ENCODE peak calls at places on chromosomes 3 and 15, in five cellular contexts. A is neural crest cell, Q is stromal cell of bone marrow, R is WERI-Rb-1, K is NCI-H1105 treated with DMSO at 0.1 percent for 48 hours. F is an unnamed sample.

GRCh38 chr3:66413151-66413751 is 87.6 kb downstream of the LRIG1 start:
- DNase-seq in A (no peak), Q (peak), R (no peak), K (no peak), F (no peak)

GRCh38 chr15:27222479-27222878 is 251.5 kb downstream of the GABRG3 start:
- DNase-seq in A (no peak), Q (peak), R (no peak), K (no peak), F (no peak)

GRCh38 chr3:178076718-178077117 is 459.5 kb upstream of the KCNMB2 start:
- DNase-seq in A (no peak), Q (no peak), R (no peak), K (no peak), F (no peak)

GRCh38 chr15:39399600-39399999 is 181.3 kb upstream of the THBS1 start:
- DNase-seq in A (no peak), Q (no peak), R (no peak), K (no peak), F (no peak)

GRCh38 chr3:15887261-15887660 is 89.5 kb upstream of the ANKRD28 start:
- DNase-seq in A (no peak), Q (no peak), R (no peak), K (no peak), F (no peak)

GRCh38 chr15:45903283-45903682 is 268.5 kb downstream of the SQOR start:
- DNase-seq in A (no peak), Q (no peak), R (no peak), K (no peak), F (no peak)

GRCh38 chr3:121648219-121648958 is 12.3 kb downstream of the HCLS1 start:
- DNase-seq in A (no peak), Q (no peak), R (no peak), K (peak), F (no peak)

GRCh38 chr3:143974181-143974876 is 2.7 kb downstream of the DIPK2A start:
- DNase-seq in A (no peak), Q (no peak), R (no peak), K (peak), F (no peak)

GRCh38 chr3:182633206-182633605 is 160.1 kb upstream of the ATP11B start:
- DNase-seq in A (no peak), Q (no peak), R (no peak), K (no peak), F (peak)

GRCh38 chr3:57227930-57228733 is 603 bp downstream of the APPL1 start:
- DNase-seq in A (peak), Q (peak), R (peak), K (peak), F (peak)